ENCODE peak calls at places on chromosomes 11 and 22, in six cellular contexts. E, K, L, P, J and I are unnamed samples.

GRCh38 chr11:18731949-18732821 is 6.2 kb upstream of the IGSF22 start:
- DNase-seq in L (peak), K (peak), J (no peak), E (peak), P (peak), I (peak)

GRCh38 chr22:49753961-49754673 is 73.6 kb downstream of the BRD1 start:
- DNase-seq in E (no peak), P (no peak), K (no peak), L (no peak), J (no peak), I (peak)

GRCh38 chr22:19130959-19131684 is at the start of gene TSSK2:
- DNase-seq in P (no peak), K (no peak), J (no peak), L (no peak), E (no peak), I (peak)

GRCh38 chr11:78576549-78577097 is 2.0 kb upstream of the NARS2 start:
- DNase-seq in E (peak), P (no peak), L (no peak), J (peak), K (no peak), I (no peak)

GRCh38 chr11:25771605-25772004 is 560.3 kb upstream of the ANO3 start:
- DNase-seq in L (no peak), J (no peak), K (no peak), E (no peak), P (no peak), I (no peak)

GRCh38 chr22:49310354-49310753 is 517.3 kb downstream of the BRD1 start:
- DNase-seq in J (no peak), L (no peak), K (peak), P (no peak), E (no peak), I (no peak)

GRCh38 chr22:17891427-17892167 is 117.3 kb upstream of the BID start:
- DNase-seq in P (peak), E (no peak), J (peak), L (peak), K (peak), I (peak)

GRCh38 chr22:47605441-47605840 is 843.0 kb downstream of the TBC1D22A start:
- DNase-seq in J (no peak), E (no peak), K (no peak), L (no peak), P (no peak), I (no peak)

GRCh38 chr11:1308745-1309497 is 511 bp downstream of the TOLLIP start:
- DNase-seq in K (no peak), P (peak), E (no peak), J (no peak), L (peak), I (no peak)

GRCh38 chr11:133832096-133833081 is 12.9 kb downstream of the SPATA19 start:
- DNase-seq in P (no peak), L (no peak), K (peak), J (no peak), E (no peak), I (no peak)

GRCh38 chr11:92643827-92644226 is 325.6 kb upstream of the MTNR1B start:
- DNase-seq in P (no peak), E (no peak), J (no peak), K (no peak), L (no peak), I (no peak)

GRCh38 chr22:35883028-35883620 is 145.5 kb downstream of the RBFOX2 start:
- DNase-seq in J (no peak), K (no peak), E (peak), P (no peak), L (no peak), I (no peak)

GRCh38 chr11:30454108-30454507 is 131.2 kb downstream of the ARL14EP start:
- DNase-seq in L (no peak), K (no peak), J (no peak), E (peak), P (no peak), I (no peak)

GRCh38 chr22:35742342-35743100 is 24.8 kb downstream of the APOL5 start:
- DNase-seq in K (no peak), P (no peak), J (no peak), L (peak), E (peak), I (no peak)

GRCh38 chr11:108788565-108789199 is 123.8 kb downstream of the DDX10 start:
- DNase-seq in L (no peak), E (peak), K (peak), J (peak), P (no peak), I (peak)

GRCh38 chr11:67270256-67271211 is 4.3 kb downstream of the GRK2 start:
- DNase-seq in E (peak), P (no peak), J (no peak), K (peak), L (no peak), I (peak)

GRCh38 chr22:37025500-37026070 is 6.0 kb downstream of the MPST start:
- DNase-seq in J (no peak), P (no peak), L (no peak), K (no peak), E (no peak), I (no peak)

DNA sequence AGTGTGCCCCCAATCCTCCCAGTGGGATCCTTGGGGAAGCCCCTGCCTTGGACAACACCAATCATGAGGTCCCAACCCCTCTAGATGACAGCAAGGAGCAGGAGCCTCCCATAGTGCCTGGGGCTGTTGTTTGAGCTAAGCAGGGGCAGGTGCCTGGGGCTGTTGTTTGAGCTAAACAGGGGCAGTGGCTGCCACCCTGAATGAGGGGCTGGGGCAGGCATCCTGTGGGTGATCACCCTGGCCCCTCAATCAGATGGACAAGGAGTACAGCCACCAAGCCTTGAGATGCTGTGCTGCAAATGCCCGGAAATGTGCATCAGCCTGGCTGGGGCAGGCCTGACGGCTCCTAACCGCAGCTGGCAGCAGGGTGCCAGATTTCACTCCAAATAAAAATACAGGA is 66.7 kb downstream of the MYEOV start:
- DNase-seq in K (peak), L (no peak), P (no peak), E (no peak), J (no peak), I (no peak)
- TF ChIP-seq JUN in K (no peak), L (no peak), P (no peak), E (no peak), J (no peak), I (no peak)

GRCh38 chr11:113114452-113115027 is 153.3 kb downstream of the NCAM1 start:
- DNase-seq in L (no peak), J (peak), E (no peak), P (no peak), K (peak), I (peak)

GRCh38 chr11:113106507-113106906 is 145.3 kb downstream of the NCAM1 start:
- DNase-seq in E (no peak), J (no peak), P (no peak), L (no peak), K (no peak), I (no peak)

GRCh38 chr11:113110046-113110445 is 148.8 kb downstream of the NCAM1 start:
- DNase-seq in L (no peak), P (no peak), E (no peak), K (no peak), J (no peak), I (no peak)

GRCh38 chr11:113113801-113114451 is 152.7 kb downstream of the NCAM1 start:
- DNase-seq in J (no peak), P (no peak), K (no peak), E (no peak), L (no peak), I (no peak)

GRCh38 chr11:113111156-113111555 is 149.9 kb downstream of the NCAM1 start:
- DNase-seq in J (no peak), P (no peak), E (no peak), L (no peak), K (no peak), I (no peak)
- TF ChIP-seq JUN in J (no peak), P (no peak), E (no peak), L (no peak), K (no peak), I (no peak)

GRCh38 chr11:123045101-123045500 is 16.8 kb downstream of the HSPA8 start:
- DNase-seq in L (no peak), K (no peak), E (no peak), P (no peak), J (no peak), I (no peak)
- TF ChIP-seq JUN in L (no peak), K (no peak), E (no peak), P (no peak), J (no peak), I (no peak)

GRCh38 chr11:129247129-129247528 is 55.0 kb upstream of the ARHGAP32 start:
- DNase-seq in K (no peak), E (peak), P (peak), L (no peak), J (no peak), I (no peak)
- TF ChIP-seq JUN in K (no peak), E (no peak), P (no peak), L (no peak), J (no peak), I (no peak)

GRCh38 chr11:94666792-94667721 is 99.9 kb downstream of the PIWIL4 start:
- DNase-seq in J (no peak), E (no peak), L (no peak), K (peak), P (no peak), I (no peak)

GRCh38 chr11:94661444-94661843 is 94.3 kb downstream of the PIWIL4 start:
- DNase-seq in J (no peak), K (no peak), L (no peak), P (no peak), E (no peak), I (no peak)

GRCh38 chr11:94665116-94665659 is 98.0 kb downstream of the PIWIL4 start:
- DNase-seq in P (no peak), L (no peak), K (peak), E (no peak), J (no peak), I (no peak)

GRCh38 chr11:94662065-94662779 is 95.1 kb downstream of the PIWIL4 start:
- DNase-seq in K (no peak), J (no peak), E (no peak), P (no peak), L (no peak), I (no peak)

DNA sequence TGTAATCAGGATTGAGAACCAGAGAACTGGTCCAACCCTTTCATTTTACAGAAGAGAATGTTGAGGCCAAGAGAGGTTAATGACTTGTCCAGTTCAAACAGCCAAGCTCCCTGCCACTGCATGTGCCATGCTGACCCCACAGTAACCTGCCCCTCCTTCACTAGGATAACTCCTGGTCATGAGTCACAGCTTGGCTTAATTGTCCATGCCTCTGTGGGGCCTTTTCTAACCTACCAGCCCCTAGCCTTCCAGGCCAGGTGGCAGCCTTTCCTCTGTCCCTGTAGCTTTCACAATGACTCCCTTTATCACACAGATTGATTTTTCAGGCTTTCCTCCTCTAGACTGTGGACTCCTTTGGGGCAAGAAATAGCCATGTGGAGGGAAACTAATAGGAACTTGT is 97.2 kb downstream of the PIWIL4 start:
- DNase-seq in P (no peak), K (no peak), J (no peak), L (no peak), E (peak), I (no peak)
- TF ChIP-seq JUN in P (no peak), K (no peak), J (no peak), L (no peak), E (no peak), I (no peak)

GRCh38 chr11:126132319-126132718 is 69.7 kb upstream of the CDON start:
- DNase-seq in K (no peak), L (no peak), E (no peak), P (no peak), J (no peak), I (no peak)
- TF ChIP-seq JUN in K (no peak), L (no peak), E (no peak), P (no peak), J (no peak), I (no peak)

GRCh38 chr22:29072193-29072978 is 449 bp upstream of the KREMEN1 start:
- DNase-seq in E (peak), L (peak), K (peak), P (peak), J (peak), I (peak)

GRCh38 chr22:29071261-29072045 is 1.4 kb upstream of the KREMEN1 start:
- DNase-seq in L (no peak), P (no peak), K (peak), E (no peak), J (peak), I (peak)

GRCh38 chr22:29072979-29073617 is at the start of gene KREMEN1:
- DNase-seq in K (peak), J (no peak), L (no peak), P (no peak), E (no peak), I (peak)

GRCh38 chr22:29074276-29074625 is 1.4 kb downstream of the KREMEN1 start:
- DNase-seq in J (no peak), K (no peak), L (no peak), E (no peak), P (no peak), I (no peak)

DNA sequence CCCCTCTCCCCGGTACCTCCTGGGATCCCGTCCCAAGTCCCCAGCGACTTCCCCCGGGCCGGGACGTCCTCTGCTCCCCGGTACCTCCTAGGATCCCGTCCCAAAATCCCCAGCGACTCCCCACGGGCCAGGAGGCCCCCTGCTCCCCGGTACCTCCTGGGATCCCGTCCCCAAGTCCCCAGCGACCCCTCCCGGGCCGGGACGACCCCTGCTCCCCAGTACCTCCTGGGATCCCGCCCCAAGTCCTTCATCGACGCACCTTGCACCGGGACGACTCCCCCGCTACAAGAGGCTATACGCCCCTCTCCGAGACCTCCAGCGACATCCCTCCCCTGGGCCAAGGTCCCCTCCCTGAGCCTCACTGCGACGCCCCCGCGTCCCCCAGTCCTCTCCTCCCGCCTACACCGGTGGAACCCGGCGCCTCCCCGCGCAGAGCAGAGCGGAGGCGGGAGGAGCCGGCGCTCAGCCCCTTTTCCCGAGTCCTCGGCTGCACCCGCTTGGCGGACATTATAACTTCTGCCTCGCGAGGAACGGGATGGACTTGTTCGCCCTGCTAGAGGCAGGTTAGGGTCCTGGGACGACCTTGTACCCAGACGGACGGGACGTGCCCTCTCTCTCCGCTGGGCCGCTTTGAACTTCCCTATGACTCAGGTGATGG is 912 bp downstream of the KREMEN1 start:
- DNase-seq in E (no peak), P (no peak), L (peak), K (peak), J (peak), I (peak)
- TF ChIP-seq JUN in E (no peak), P (no peak), L (no peak), K (no peak), J (no peak), I (no peak)